ENCODE peak calls at places on chromosomes 6 and 20, in eight cellular contexts. One of them, this sample, is unnamed.

GRCh38 chr6:80641591-80641990 is 535.1 kb downstream of the BCKDHB start:
- DNase-seq in GM10248: no peak
- DNase-seq in GM13977: no peak
- DNase-seq in dorsolateral prefrontal cortex: no peak
- DNase-seq in cardiac muscle cell: no peak
- DNase-seq in A549: no peak
- DNase-seq in right lobe of liver: no peak
- DNase-seq in hepatocyte: no peak
- DNase-seq in this sample: no peak

GRCh38 chr6:12923644-12924235 is 207.2 kb downstream of the PHACTR1 start:
- DNase-seq in A549: no peak
- DNase-seq in dorsolateral prefrontal cortex: no peak
- DNase-seq in cardiac muscle cell: no peak
- DNase-seq in right lobe of liver: no peak
- DNase-seq in GM10248: peak; percentile 31
- DNase-seq in hepatocyte: no peak
- DNase-seq in GM13977: peak; percentile 51
- DNase-seq in this sample: no peak

GRCh38 chr6:111604259-111605099 is 1.2 kb downstream of the TRAF3IP2 start:
- DNase-seq in right lobe of liver: no peak
- DNase-seq in dorsolateral prefrontal cortex: peak; percentile 65
- DNase-seq in cardiac muscle cell: peak; percentile 88
- DNase-seq in GM10248: no peak
- DNase-seq in GM13977: peak; percentile 23
- DNase-seq in A549: no peak
- DNase-seq in hepatocyte: peak; percentile 51
- DNase-seq in this sample: no peak

GRCh38 chr6:163415620-163416379 is 1.3 kb downstream of the QKI start:
- DNase-seq in dorsolateral prefrontal cortex: no peak
- DNase-seq in cardiac muscle cell: peak; percentile 67
- DNase-seq in GM10248: peak; percentile 71
- DNase-seq in hepatocyte: peak; percentile 77
- DNase-seq in GM13977: peak; percentile 76
- DNase-seq in right lobe of liver: no peak
- DNase-seq in A549: peak; percentile 44
- DNase-seq in this sample: no peak

GRCh38 chr6:69866351-69867074 is at the start of gene COL19A1:
- DNase-seq in GM10248: peak; percentile 43
- DNase-seq in hepatocyte: peak; percentile 35
- DNase-seq in right lobe of liver: peak; percentile 42
- DNase-seq in GM13977: peak; percentile 48
- DNase-seq in dorsolateral prefrontal cortex: peak; percentile 35
- DNase-seq in cardiac muscle cell: no peak
- DNase-seq in A549: no peak
- DNase-seq in this sample: peak; percentile 11

GRCh38 chr6:75337805-75338204 is 53.2 kb upstream of the TMEM30A start:
- DNase-seq in right lobe of liver: no peak
- DNase-seq in GM13977: no peak
- DNase-seq in GM10248: no peak
- DNase-seq in cardiac muscle cell: no peak
- DNase-seq in hepatocyte: no peak
- DNase-seq in A549: no peak
- DNase-seq in dorsolateral prefrontal cortex: no peak
- DNase-seq in this sample: no peak

GRCh38 chr6:88302769-88303230 is 136.7 kb upstream of the CNR1 start:
- DNase-seq in GM10248: no peak
- DNase-seq in right lobe of liver: no peak
- DNase-seq in A549: no peak
- DNase-seq in hepatocyte: no peak
- DNase-seq in dorsolateral prefrontal cortex: no peak
- DNase-seq in GM13977: no peak
- DNase-seq in cardiac muscle cell: no peak
- DNase-seq in this sample: no peak

GRCh38 chr6:81575446-81575845 is 177.0 kb downstream of the TENT5A start:
- DNase-seq in GM13977: no peak
- DNase-seq in right lobe of liver: no peak
- DNase-seq in GM10248: no peak
- DNase-seq in dorsolateral prefrontal cortex: no peak
- DNase-seq in hepatocyte: no peak
- DNase-seq in cardiac muscle cell: no peak
- DNase-seq in A549: no peak
- DNase-seq in this sample: no peak

GRCh38 chr6:29510202-29510601 is 22.4 kb upstream of the MAS1L start:
- DNase-seq in hepatocyte: no peak
- DNase-seq in GM10248: no peak
- DNase-seq in GM13977: no peak
- DNase-seq in right lobe of liver: no peak
- DNase-seq in cardiac muscle cell: no peak
- DNase-seq in dorsolateral prefrontal cortex: no peak
- DNase-seq in A549: no peak
- DNase-seq in this sample: no peak

GRCh38 chr20:45812157-45813005 is at the start of gene UBE2C:
- DNase-seq in GM10248: peak; percentile 99
- DNase-seq in dorsolateral prefrontal cortex: peak; percentile 99
- DNase-seq in hepatocyte: peak; percentile 98
- DNase-seq in cardiac muscle cell: peak; percentile 100
- DNase-seq in right lobe of liver: peak; percentile 96
- DNase-seq in A549: peak; percentile 100
- DNase-seq in GM13977: peak; percentile 98
- DNase-seq in this sample: peak; percentile 93

GRCh38 chr20:7379621-7380220 is 560.5 kb downstream of the HAO1 start:
- DNase-seq in cardiac muscle cell: no peak
- DNase-seq in dorsolateral prefrontal cortex: no peak
- DNase-seq in right lobe of liver: no peak
- DNase-seq in hepatocyte: no peak
- DNase-seq in A549: no peak
- DNase-seq in GM13977: no peak
- DNase-seq in GM10248: no peak
- DNase-seq in this sample: no peak

GRCh38 chr6:43984442-43985321 is 142.6 kb downstream of the MRPL14 start:
- DNase-seq in GM13977: no peak
- DNase-seq in A549: no peak
- DNase-seq in GM10248: no peak
- DNase-seq in dorsolateral prefrontal cortex: peak; percentile 18
- DNase-seq in right lobe of liver: no peak
- DNase-seq in hepatocyte: no peak
- DNase-seq in cardiac muscle cell: peak; percentile 26
- DNase-seq in this sample: no peak

GRCh38 chr6:118659513-118660217 is 8.3 kb upstream of the CEP85L start:
- DNase-seq in GM13977: no peak
- DNase-seq in hepatocyte: peak; percentile 22
- DNase-seq in GM10248: no peak
- DNase-seq in dorsolateral prefrontal cortex: no peak
- DNase-seq in cardiac muscle cell: no peak
- DNase-seq in right lobe of liver: no peak
- DNase-seq in A549: no peak
- DNase-seq in this sample: no peak

GRCh38 chr6:152594726-152595125 is 42.4 kb downstream of the SYNE1 start:
- DNase-seq in A549: no peak
- DNase-seq in dorsolateral prefrontal cortex: no peak
- DNase-seq in hepatocyte: no peak
- DNase-seq in cardiac muscle cell: no peak
- DNase-seq in GM13977: no peak
- DNase-seq in GM10248: no peak
- DNase-seq in right lobe of liver: no peak
- DNase-seq in this sample: no peak

GRCh38 chr6:152598858-152599537 is 38.2 kb downstream of the SYNE1 start:
- DNase-seq in GM13977: no peak
- DNase-seq in A549: no peak
- DNase-seq in cardiac muscle cell: peak; percentile 36
- DNase-seq in hepatocyte: no peak
- DNase-seq in dorsolateral prefrontal cortex: no peak
- DNase-seq in GM10248: no peak
- DNase-seq in right lobe of liver: no peak
- DNase-seq in this sample: no peak

GRCh38 chr6:152598421-152598820 is 38.7 kb downstream of the SYNE1 start:
- DNase-seq in cardiac muscle cell: peak; percentile 21
- DNase-seq in A549: no peak
- DNase-seq in dorsolateral prefrontal cortex: no peak
- DNase-seq in right lobe of liver: no peak
- DNase-seq in GM13977: no peak
- DNase-seq in hepatocyte: no peak
- DNase-seq in GM10248: no peak
- DNase-seq in this sample: no peak

GRCh38 chr6:152596706-152597105 is 40.5 kb downstream of the SYNE1 start:
- DNase-seq in dorsolateral prefrontal cortex: no peak
- DNase-seq in hepatocyte: no peak
- DNase-seq in GM13977: no peak
- DNase-seq in A549: no peak
- DNase-seq in cardiac muscle cell: no peak
- DNase-seq in GM10248: no peak
- DNase-seq in right lobe of liver: no peak
- DNase-seq in this sample: no peak

GRCh38 chr6:152595507-152595906 is 41.7 kb downstream of the SYNE1 start:
- DNase-seq in dorsolateral prefrontal cortex: no peak
- DNase-seq in A549: peak; percentile 10
- DNase-seq in cardiac muscle cell: peak; percentile 31
- DNase-seq in GM13977: no peak
- DNase-seq in right lobe of liver: no peak
- DNase-seq in GM10248: no peak
- DNase-seq in hepatocyte: peak; percentile 21
- DNase-seq in this sample: no peak
- TF ChIP-seq CTCF in dorsolateral prefrontal cortex: peak; percentile 49
- TF ChIP-seq CTCF in A549: no peak
- TF ChIP-seq CTCF in cardiac muscle cell: peak; percentile 63
- TF ChIP-seq CTCF in GM13977: peak; percentile 14
- TF ChIP-seq CTCF in right lobe of liver: peak; percentile 26
- TF ChIP-seq CTCF in GM10248: no peak
- TF ChIP-seq CTCF in hepatocyte: peak; percentile 37
- TF ChIP-seq CTCF in this sample: peak; percentile 57

GRCh38 chr6:54245265-54245664 is 63.0 kb upstream of the TINAG start:
- DNase-seq in GM13977: no peak
- DNase-seq in GM10248: no peak
- DNase-seq in dorsolateral prefrontal cortex: no peak
- DNase-seq in hepatocyte: no peak
- DNase-seq in right lobe of liver: no peak
- DNase-seq in cardiac muscle cell: no peak
- DNase-seq in A549: no peak
- DNase-seq in this sample: no peak

GRCh38 chr6:54248319-54248718 is 59.9 kb upstream of the TINAG start:
- DNase-seq in hepatocyte: no peak
- DNase-seq in cardiac muscle cell: no peak
- DNase-seq in GM13977: no peak
- DNase-seq in dorsolateral prefrontal cortex: no peak
- DNase-seq in right lobe of liver: no peak
- DNase-seq in GM10248: no peak
- DNase-seq in A549: no peak
- DNase-seq in this sample: no peak

GRCh38 chr6:54248994-54249393 is 59.2 kb upstream of the TINAG start:
- DNase-seq in GM10248: no peak
- DNase-seq in right lobe of liver: no peak
- DNase-seq in dorsolateral prefrontal cortex: no peak
- DNase-seq in GM13977: no peak
- DNase-seq in hepatocyte: no peak
- DNase-seq in A549: no peak
- DNase-seq in cardiac muscle cell: no peak
- DNase-seq in this sample: no peak

GRCh38 chr6:54243699-54244098 is 64.5 kb upstream of the TINAG start:
- DNase-seq in dorsolateral prefrontal cortex: no peak
- DNase-seq in GM13977: no peak
- DNase-seq in cardiac muscle cell: no peak
- DNase-seq in hepatocyte: no peak
- DNase-seq in A549: no peak
- DNase-seq in GM10248: no peak
- DNase-seq in right lobe of liver: no peak
- DNase-seq in this sample: no peak

GRCh38 chr6:54244430-54244829 is 63.8 kb upstream of the TINAG start:
- DNase-seq in A549: peak; percentile 3
- DNase-seq in dorsolateral prefrontal cortex: no peak
- DNase-seq in hepatocyte: peak; percentile 26
- DNase-seq in right lobe of liver: no peak
- DNase-seq in GM13977: no peak
- DNase-seq in GM10248: no peak
- DNase-seq in cardiac muscle cell: peak; percentile 44
- DNase-seq in this sample: no peak
- TF ChIP-seq CTCF in A549: peak; percentile 52
- TF ChIP-seq CTCF in dorsolateral prefrontal cortex: peak; percentile 59
- TF ChIP-seq CTCF in hepatocyte: peak; percentile 61
- TF ChIP-seq CTCF in right lobe of liver: peak; percentile 56
- TF ChIP-seq CTCF in GM13977: peak; percentile 38
- TF ChIP-seq CTCF in GM10248: peak; percentile 23
- TF ChIP-seq CTCF in cardiac muscle cell: peak; percentile 60
- TF ChIP-seq CTCF in this sample: peak; percentile 60

GRCh38 chr6:31690231-31691077 is 9.6 kb upstream of the LY6G5C start:
- DNase-seq in GM10248: no peak
- DNase-seq in right lobe of liver: no peak
- DNase-seq in A549: no peak
- DNase-seq in GM13977: no peak
- DNase-seq in cardiac muscle cell: peak; percentile 22
- DNase-seq in hepatocyte: peak; percentile 79
- DNase-seq in dorsolateral prefrontal cortex: no peak
- DNase-seq in this sample: no peak

GRCh38 chr6:31689249-31690110 is 8.6 kb upstream of the LY6G5C start:
- DNase-seq in GM13977: no peak
- DNase-seq in dorsolateral prefrontal cortex: no peak
- DNase-seq in GM10248: no peak
- DNase-seq in cardiac muscle cell: no peak
- DNase-seq in hepatocyte: no peak
- DNase-seq in A549: no peak
- DNase-seq in right lobe of liver: no peak
- DNase-seq in this sample: no peak

GRCh38 chr6:31686483-31686882 is 5.6 kb upstream of the LY6G5C start:
- DNase-seq in dorsolateral prefrontal cortex: no peak
- DNase-seq in right lobe of liver: no peak
- DNase-seq in cardiac muscle cell: no peak
- DNase-seq in A549: no peak
- DNase-seq in GM13977: no peak
- DNase-seq in hepatocyte: no peak
- DNase-seq in GM10248: no peak
- DNase-seq in this sample: no peak

GRCh38 chr6:31687321-31687720 is 6.5 kb upstream of the LY6G5C start:
- DNase-seq in dorsolateral prefrontal cortex: no peak
- DNase-seq in GM13977: no peak
- DNase-seq in cardiac muscle cell: no peak
- DNase-seq in right lobe of liver: no peak
- DNase-seq in A549: no peak
- DNase-seq in hepatocyte: no peak
- DNase-seq in GM10248: no peak
- DNase-seq in this sample: no peak

GRCh38 chr6:31687860-31688693 is 7.2 kb upstream of the LY6G5C start:
- DNase-seq in GM10248: no peak
- DNase-seq in hepatocyte: no peak
- DNase-seq in dorsolateral prefrontal cortex: no peak
- DNase-seq in cardiac muscle cell: no peak
- DNase-seq in right lobe of liver: no peak
- DNase-seq in A549: no peak
- DNase-seq in GM13977: no peak
- DNase-seq in this sample: no peak
- TF ChIP-seq CTCF in GM10248: no peak
- TF ChIP-seq CTCF in hepatocyte: no peak
- TF ChIP-seq CTCF in dorsolateral prefrontal cortex: no peak
- TF ChIP-seq CTCF in cardiac muscle cell: no peak
- TF ChIP-seq CTCF in right lobe of liver: no peak
- TF ChIP-seq CTCF in A549: no peak
- TF ChIP-seq CTCF in GM13977: no peak
- TF ChIP-seq CTCF in this sample: no peak

DNA sequence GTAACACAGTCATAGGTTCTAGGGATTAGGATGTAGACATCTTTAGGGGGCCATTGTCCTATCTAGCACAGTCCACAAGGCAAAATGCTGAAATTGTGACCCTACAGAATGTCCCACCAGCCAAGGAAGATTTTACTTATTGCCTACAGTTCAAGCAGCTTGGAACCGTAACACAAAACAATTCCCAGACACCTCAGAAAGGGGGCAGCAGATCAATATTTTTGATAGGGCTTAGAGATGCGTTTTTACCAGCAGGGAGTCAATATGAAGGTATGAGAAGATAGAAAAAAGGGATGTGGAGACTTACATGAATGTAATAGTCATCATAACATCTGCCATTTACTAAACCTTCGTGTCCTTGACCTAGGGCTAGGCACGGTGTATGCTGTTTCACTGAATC is 81.0 kb downstream of the TMEM170B start:
- DNase-seq in dorsolateral prefrontal cortex: no peak
- DNase-seq in cardiac muscle cell: no peak
- DNase-seq in hepatocyte: no peak
- DNase-seq in A549: peak; percentile 46
- DNase-seq in right lobe of liver: no peak
- DNase-seq in GM10248: no peak
- DNase-seq in GM13977: peak; percentile 24
- DNase-seq in this sample: no peak
- TF ChIP-seq CTCF in dorsolateral prefrontal cortex: peak; percentile 17
- TF ChIP-seq CTCF in cardiac muscle cell: peak; percentile 19
- TF ChIP-seq CTCF in hepatocyte: peak; percentile 21
- TF ChIP-seq CTCF in A549: peak; percentile 28
- TF ChIP-seq CTCF in right lobe of liver: no peak
- TF ChIP-seq CTCF in GM10248: peak; percentile 30
- TF ChIP-seq CTCF in GM13977: peak; percentile 31
- TF ChIP-seq CTCF in this sample: peak; percentile 27